ENCODE peak calls at places on chromosomes 6 and 20, in seven cellular contexts. Q is breast epithelium, W is heart left ventricle, Y is esophagus squamous epithelium, C is uterus, G is Peyer's patch, H is endothelial cell of umbilical vein. U is an unnamed sample.

GRCh38 chr6:132445201-132445951 is 44.1 kb upstream of the MOXD1 start:
- DNase-seq in Y (no peak), G (no peak), Q (no peak), W (no peak), C (no peak), H (no peak), U (no peak)

GRCh38 chr20:24658920-24659660 is 189.7 kb downstream of the SYNDIG1 start:
- DNase-seq in W (peak), H (no peak), Q (no peak), Y (no peak), G (no peak), C (no peak), U (no peak)

GRCh38 chr20:11454966-11455799 is 462.5 kb upstream of the BTBD3 start:
- DNase-seq in W (no peak), C (peak), Y (no peak), G (no peak), H (peak), Q (no peak), U (no peak)

GRCh38 chr20:43973231-43973630 is 58.6 kb downstream of the TOX2 start:
- DNase-seq in H (no peak), C (no peak), Y (no peak), Q (no peak), W (no peak), G (no peak), U (no peak)

GRCh38 chr6:128417698-128418097 is 102.7 kb downstream of the PTPRK start:
- DNase-seq in Q (no peak), G (no peak), W (no peak), C (no peak), Y (no peak), H (no peak), U (no peak)

GRCh38 chr6:114648847-114649246 is 306.0 kb upstream of the HS3ST5 start:
- DNase-seq in W (no peak), Q (no peak), H (no peak), Y (no peak), G (no peak), C (no peak), U (no peak)

GRCh38 chr20:24779166-24779565 is 169.9 kb upstream of the CST7 start:
- DNase-seq in Q (no peak), W (no peak), H (no peak), G (peak), C (no peak), Y (no peak), U (no peak)

GRCh38 chr6:137707590-137708360 is 159.3 kb upstream of the TNFAIP3 start:
- DNase-seq in C (peak), G (peak), H (peak), Q (peak), Y (peak), W (peak), U (peak)

GRCh38 chr6:164414695-164415094 is 894.7 kb downstream of the C6orf118 start:
- DNase-seq in G (no peak), C (no peak), Y (no peak), H (no peak), W (no peak), Q (no peak), U (no peak)

GRCh38 chr6:168451805-168452204 is 10.8 kb downstream of the SMOC2 start:
- DNase-seq in H (no peak), G (no peak), W (no peak), C (no peak), Y (no peak), Q (no peak), U (no peak)

GRCh38 chr20:61157301-61157700 is 94.8 kb upstream of the CDH4 start:
- DNase-seq in H (no peak), W (no peak), G (no peak), Q (no peak), C (no peak), Y (no peak), U (no peak)

GRCh38 chr6:82385546-82385945 is 21.9 kb downstream of the TPBG start:
- DNase-seq in Y (no peak), G (no peak), H (no peak), W (no peak), Q (no peak), C (no peak), U (no peak)

GRCh38 chr6:51959744-51960383 is 127.5 kb downstream of the PKHD1 start:
- DNase-seq in C (no peak), Q (peak), G (peak), H (peak), W (peak), Y (no peak), U (peak)

GRCh38 chr6:13275435-13275989 is 52.8 kb downstream of the TBC1D7 start:
- DNase-seq in G (no peak), C (no peak), W (no peak), H (no peak), Y (no peak), Q (no peak), U (no peak)

GRCh38 chr6:21856096-21856825 is 262.7 kb downstream of the SOX4 start:
- DNase-seq in C (no peak), Q (no peak), G (no peak), W (no peak), Y (no peak), H (peak), U (no peak)

GRCh38 chr20:19493794-19494495 is 264.1 kb upstream of the RIN2 start:
- DNase-seq in Y (no peak), Q (no peak), C (no peak), G (no peak), H (no peak), W (peak), U (no peak)

GRCh38 chr6:150238857-150239407 is 96.1 kb downstream of the PPP1R14C start:
- DNase-seq in G (no peak), Y (no peak), H (no peak), W (no peak), C (no peak), Q (no peak), U (no peak)

GRCh38 chr20:37867289-37868195 is 35.4 kb upstream of the VSTM2L start:
- DNase-seq in C (no peak), H (no peak), W (no peak), Q (no peak), G (peak), Y (no peak), U (no peak)

GRCh38 chr6:32952817-32953739 is at the start of gene HLA-DMA:
- DNase-seq in W (peak), H (peak), Q (peak), G (peak), C (peak), Y (peak), U (peak)

GRCh38 chr6:116444092-116444491 is 17.1 kb upstream of the CALHM6 start:
- DNase-seq in W (no peak), H (peak), C (no peak), Y (no peak), Q (no peak), G (no peak), U (no peak)

GRCh38 chr6:55023231-55023630 is 151.1 kb upstream of the HCRTR2 start:
- DNase-seq in G (no peak), W (no peak), H (no peak), Q (no peak), Y (no peak), C (no peak), U (no peak)

GRCh38 chr6:111098597-111098996 is 11.3 kb downstream of the SLC16A10 start:
- DNase-seq in H (no peak), Y (no peak), G (no peak), W (no peak), Q (no peak), C (no peak), U (no peak)
- TF ChIP-seq POLR2A in H (no peak), Y (no peak), G (no peak), W (no peak), Q (no peak), C (no peak), U (no peak)

DNA sequence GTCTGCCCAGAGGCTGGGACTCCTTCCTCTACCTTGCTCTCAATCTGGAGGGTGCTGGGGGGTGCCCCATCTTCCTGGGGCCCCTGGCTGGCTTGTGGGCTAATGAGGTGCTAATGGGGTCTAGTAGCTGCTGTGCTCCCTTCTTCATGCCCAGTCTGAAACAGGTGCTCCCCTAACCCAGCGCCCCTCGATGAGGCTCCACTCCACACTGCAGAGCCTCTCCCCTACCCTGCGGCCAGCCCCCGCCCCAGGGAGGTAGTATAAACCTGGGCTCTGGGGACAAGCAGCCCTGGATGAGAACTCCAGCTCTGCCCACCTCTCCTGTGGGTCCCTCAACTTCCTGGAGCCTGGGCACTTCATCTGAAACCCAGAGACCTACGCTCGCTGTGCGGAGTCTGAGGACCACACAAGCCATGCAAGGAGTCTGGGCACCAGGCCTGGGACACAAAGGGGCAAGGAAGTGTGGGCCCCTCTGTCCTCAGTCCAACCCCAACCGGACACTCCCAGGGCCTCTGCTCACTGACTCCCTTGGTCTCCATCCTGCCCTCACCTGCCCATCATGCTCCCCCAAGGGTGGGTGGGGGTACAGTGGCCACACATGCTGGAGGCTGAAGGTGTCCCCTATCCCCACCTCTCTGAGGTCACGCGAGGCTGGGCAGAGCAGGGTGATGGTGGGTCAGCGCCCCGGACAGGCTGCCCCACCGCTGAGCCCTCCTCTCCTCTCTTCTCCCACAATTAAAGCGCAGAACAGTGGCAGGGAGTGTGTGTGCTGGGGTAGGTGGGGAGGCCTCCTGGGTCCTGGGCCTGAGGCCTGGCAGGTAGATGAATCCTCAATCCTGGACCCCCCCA is 6.2 kb downstream of the RPL10A start:
- DNase-seq in W (no peak), C (no peak), H (no peak), G (no peak), Y (no peak), Q (no peak), U (no peak)
- TF ChIP-seq POLR2A in W (no peak), C (no peak), H (peak), G (no peak), Y (no peak), Q (no peak), U (peak)

GRCh38 chr6:39254999-39255535 is 25.8 kb upstream of the KCNK5 start:
- DNase-seq in W (no peak), C (no peak), H (no peak), Y (no peak), G (no peak), Q (no peak), U (no peak)
- TF ChIP-seq POLR2A in W (no peak), C (no peak), H (no peak), Y (no peak), G (no peak), Q (no peak), U (no peak)

GRCh38 chr20:23147647-23147963 is 61.5 kb upstream of the CD93 start:
- DNase-seq in G (no peak), Q (no peak), H (no peak), C (no peak), W (no peak), Y (no peak), U (no peak)

GRCh38 chr20:23149623-23150279 is 63.6 kb upstream of the CD93 start:
- DNase-seq in C (no peak), Y (no peak), G (no peak), Q (no peak), W (no peak), H (no peak), U (no peak)

GRCh38 chr20:23148721-23149570 is 62.8 kb upstream of the CD93 start:
- DNase-seq in G (no peak), C (no peak), H (no peak), Q (no peak), W (no peak), Y (no peak), U (no peak)

GRCh38 chr20:23146857-23147256 is 60.7 kb upstream of the CD93 start:
- DNase-seq in H (no peak), C (no peak), Y (no peak), G (no peak), W (no peak), Q (no peak), U (no peak)

GRCh38 chr20:23147964-23148720 is 62.0 kb upstream of the CD93 start:
- DNase-seq in Y (no peak), H (peak), Q (no peak), G (peak), C (no peak), W (peak), U (no peak)
- TF ChIP-seq POLR2A in Y (no peak), H (no peak), Q (no peak), G (no peak), C (no peak), W (peak), U (no peak)